ENCODE peak calls at places on chromosome 4, in five cellular contexts. S, Q, Z, L and T are unnamed samples.

GRCh38 chr4:48553720-48554119 is 63.7 kb downstream of the ZAR1 start:
- DNase-seq in S (no peak), L (no peak), Z (no peak), Q (no peak), T (no peak)

GRCh38 chr4:82352118-82352824 is 21.5 kb downstream of the HNRNPD start:
- DNase-seq in Q (no peak), Z (no peak), L (no peak), S (no peak), T (no peak)

GRCh38 chr4:152045781-152046571 is 285.2 kb upstream of the GATB start:
- DNase-seq in S (peak), Q (peak), Z (no peak), L (no peak), T (no peak)

GRCh38 chr4:154367659-154368058 is 123.9 kb downstream of the DCHS2 start:
- DNase-seq in Z (no peak), Q (no peak), L (no peak), S (no peak), T (no peak)

GRCh38 chr4:177250056-177250696 is 59.5 kb upstream of the NEIL3 start:
- DNase-seq in S (peak), Q (peak), L (peak), Z (peak), T (peak)

GRCh38 chr4:173218411-173219125 is 50.0 kb downstream of the GALNT7 start:
- DNase-seq in S (no peak), Q (peak), L (peak), Z (peak), T (no peak)

GRCh38 chr4:8547912-8548730 is 32.1 kb upstream of the GPR78 start:
- DNase-seq in Z (no peak), S (no peak), Q (no peak), L (no peak), T (no peak)

GRCh38 chr4:156933633-156934258 is 37.9 kb downstream of the PDGFC start:
- DNase-seq in L (peak), Z (peak), S (peak), Q (peak), T (no peak)

GRCh38 chr4:77465271-77465670 is 140.3 kb upstream of the CXCL13 start:
- DNase-seq in L (peak), Q (peak), Z (peak), S (peak), T (no peak)

GRCh38 chr4:82711158-82711785 is 87.3 kb downstream of the SCD5 start:
- DNase-seq in Q (no peak), Z (no peak), L (no peak), S (no peak), T (no peak)

GRCh38 chr4:51842167-51842553 is 793 bp upstream of the DCUN1D4 start:
- DNase-seq in L (no peak), Q (no peak), S (peak), Z (peak), T (no peak)

GRCh38 chr4:7328913-7329638 is 105.7 kb downstream of the PSAPL1 start:
- DNase-seq in Z (peak), L (peak), S (peak), Q (peak), T (no peak)

GRCh38 chr4:71259911-71260331 is 78.9 kb upstream of the SLC4A4 start:
- DNase-seq in S (no peak), Z (no peak), L (peak), Q (no peak), T (no peak)

GRCh38 chr4:96025031-96025430 is 185.1 kb downstream of the PDHA2 start:
- DNase-seq in Q (no peak), Z (no peak), S (no peak), L (no peak), T (no peak)

GRCh38 chr4:36292551-36293188 is 11.3 kb downstream of the DTHD1 start:
- DNase-seq in Q (peak), L (peak), S (no peak), Z (no peak), T (no peak)

GRCh38 chr4:4334798-4335520 is 44.9 kb downstream of the ZBTB49 start:
- DNase-seq in S (peak), L (peak), Z (peak), Q (peak), T (peak)

GRCh38 chr4:26022346-26022891 is 108.4 kb downstream of the SMIM20 start:
- DNase-seq in L (peak), Z (peak), S (no peak), Q (peak), T (no peak)

GRCh38 chr4:8573266-8573665 is 6.9 kb upstream of the GPR78 start:
- DNase-seq in L (no peak), Q (no peak), S (no peak), Z (no peak), T (no peak)

GRCh38 chr4:13938299-13938698 is 310.8 kb upstream of the BOD1L1 start:
- DNase-seq in Q (no peak), Z (no peak), S (no peak), L (no peak), T (no peak)

GRCh38 chr4:163495900-163496299 is 1.4 kb downstream of the TMA16 start:
- DNase-seq in L (peak), Q (no peak), S (no peak), Z (peak), T (peak)

GRCh38 chr4:80197132-80197573 is at the start of gene PRDM8:
- DNase-seq in Z (no peak), L (no peak), Q (peak), S (no peak), T (no peak)

GRCh38 chr4:185677915-185678314 is 134.1 kb downstream of the SORBS2 start:
- DNase-seq in L (no peak), Z (no peak), S (no peak), Q (no peak), T (no peak)
- TF ChIP-seq CTCF in L (no peak), Z (no peak), S (no peak), Q (no peak), T (no peak)

GRCh38 chr4:132956951-132957350 is 192.1 kb upstream of the PCDH10 start:
- DNase-seq in L (no peak), Z (no peak), Q (no peak), S (no peak), T (no peak)
- H3K4me3 ChIP-seq in L (no peak), Z (no peak), Q (no peak), S (no peak), T (no peak)

DNA sequence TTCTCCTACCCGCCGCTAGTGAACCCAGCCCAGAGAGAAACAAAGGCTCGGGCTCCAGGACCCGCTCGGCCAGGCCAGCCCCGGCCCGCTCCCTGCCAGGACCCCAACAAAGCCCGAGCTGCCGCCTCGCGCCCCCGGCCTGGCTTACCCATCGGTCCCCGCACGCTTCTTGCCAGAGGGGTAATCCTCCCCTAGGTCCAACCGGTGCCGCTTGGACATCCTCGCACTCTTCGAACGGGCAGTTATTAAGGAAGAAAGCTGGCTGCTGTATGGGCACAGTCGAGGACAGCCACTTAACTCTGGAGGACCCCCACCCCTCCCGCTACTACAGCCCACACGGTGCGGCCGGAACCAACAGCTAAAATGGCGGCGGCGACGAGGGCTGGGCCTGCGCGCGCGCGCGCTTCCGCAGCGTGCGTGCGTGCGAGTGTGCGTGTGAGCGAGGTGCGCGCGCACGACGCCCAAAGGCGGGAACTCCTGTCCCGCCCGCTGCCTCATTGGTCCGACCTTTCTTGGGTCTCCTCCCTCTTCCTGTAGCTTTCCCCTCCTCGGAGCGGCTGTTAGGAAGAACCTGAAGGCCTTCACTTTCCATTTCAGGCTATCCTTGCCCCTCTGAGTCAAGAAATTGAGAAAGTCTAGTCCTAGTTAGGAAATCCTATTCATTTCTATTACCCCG is at the start of gene DHX15:
- DNase-seq in Q (peak), S (peak), Z (peak), L (peak), T (peak)
- TF ChIP-seq CTCF in Q (no peak), S (no peak), Z (no peak), L (no peak), T (no peak)

GRCh38 chr4:99853993-99854392 is 37.4 kb downstream of the DAPP1 start:
- DNase-seq in L (no peak), S (no peak), Q (no peak), Z (no peak), T (no peak)

GRCh38 chr4:99855677-99856076 is 38.5 kb downstream of the LAMTOR3 start:
- DNase-seq in Z (no peak), S (no peak), Q (no peak), L (no peak), T (peak)

GRCh38 chr4:99848576-99848975 is 31.9 kb downstream of the DAPP1 start:
- DNase-seq in S (no peak), Z (no peak), Q (no peak), L (no peak), T (peak)

GRCh38 chr4:99853190-99853589 is 36.6 kb downstream of the DAPP1 start:
- DNase-seq in S (no peak), L (no peak), Q (no peak), Z (no peak), T (no peak)

DNA sequence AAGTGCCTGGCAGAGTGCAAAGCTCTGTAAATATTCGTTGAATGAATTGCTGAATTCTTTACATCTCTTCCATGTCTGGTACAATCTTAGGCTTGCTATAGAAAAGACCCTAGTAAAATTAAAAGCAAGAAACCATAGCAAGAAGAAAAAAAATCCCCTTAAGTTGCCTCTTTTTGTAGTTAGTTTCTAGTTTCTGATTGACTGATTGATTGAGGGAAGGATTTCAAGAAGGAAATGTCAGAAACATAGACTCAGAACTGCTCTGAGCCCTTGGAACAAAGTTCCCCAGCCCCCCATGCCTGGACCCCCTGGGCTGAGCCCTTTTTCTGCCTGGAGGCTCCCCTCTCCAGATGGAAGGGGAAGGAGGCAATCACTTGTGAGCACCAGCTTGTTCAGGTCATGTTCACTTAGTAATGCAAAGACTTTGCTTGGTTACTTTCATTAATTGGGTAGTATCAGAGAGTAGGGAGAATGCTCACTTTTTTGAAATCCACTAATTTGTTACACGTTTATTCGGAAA is 35.6 kb downstream of the DAPP1 start:
- DNase-seq in Z (no peak), Q (no peak), S (no peak), L (no peak), T (no peak)
- H3K4me3 ChIP-seq in Z (no peak), Q (no peak), S (no peak), L (no peak), T (no peak)

GRCh38 chr4:122537388-122538135 is 81.0 kb upstream of the IL2 start:
- DNase-seq in L (no peak), S (no peak), Q (no peak), Z (no peak), T (no peak)
- TF ChIP-seq CTCF in L (no peak), S (no peak), Q (no peak), Z (no peak), T (no peak)

GRCh38 chr4:37584087-37584486 is 102.1 kb downstream of the RELL1 start:
- DNase-seq in L (no peak), Z (no peak), Q (no peak), S (no peak), T (no peak)
- H3K4me3 ChIP-seq in L (no peak), Z (no peak), Q (no peak), S (no peak), T (no peak)

GRCh38 chr4:168550071-168550766 is 53.4 kb downstream of the PALLD start:
- DNase-seq in S (no peak), Q (peak), L (no peak), Z (peak), T (no peak)
- TF ChIP-seq CTCF in S (no peak), Q (no peak), L (no peak), Z (no peak), T (no peak)

GRCh38 chr4:52853351-52853750 is 8.8 kb upstream of the RASL11B start:
- DNase-seq in L (peak), Z (peak), S (peak), Q (peak), T (no peak)
- H3K4me3 ChIP-seq in L (no peak), Z (no peak), S (no peak), Q (no peak), T (no peak)